ENCODE peak calls at places on chromosomes 16 and 17, in five cellular contexts. I is posterior cingulate gyrus, H is PC-9, S is occipital lobe, Q is C1 segment of cervical spinal cord. T is an unnamed sample.

GRCh38 chr16:55668337-55669281 is 12.8 kb downstream of the SLC6A2 start:
- DNase-seq in I (no peak), H (peak; percentile 99), S (no peak), Q (no peak), T (peak; percentile 53)

GRCh38 chr17:73546121-73546520 is 98.1 kb downstream of the SDK2 start:
- DNase-seq in I (no peak), H (no peak), S (no peak), Q (no peak), T (no peak)

GRCh38 chr16:86066755-86067154 is 167.8 kb downstream of the IRF8 start:
- DNase-seq in I (no peak), H (no peak), S (no peak), Q (no peak), T (no peak)

GRCh38 chr16:14194706-14195105 is 123.6 kb downstream of the MRTFB start:
- DNase-seq in I (no peak), H (no peak), S (no peak), Q (no peak), T (no peak)

GRCh38 chr17:77728022-77728671 is 230.4 kb upstream of the TNRC6C start:
- DNase-seq in I (no peak), H (no peak), S (no peak), Q (no peak), T (peak; percentile 69)

GRCh38 chr17:4940625-4941021 is 555 bp downstream of the RNF167 start:
- DNase-seq in I (no peak), H (no peak), S (no peak), Q (no peak), T (no peak)

GRCh38 chr17:17783825-17784598 is 52.8 kb downstream of the SREBF1 start:
- DNase-seq in I (peak; percentile 63), H (no peak), S (peak; percentile 42), Q (peak; percentile 59), T (no peak)

GRCh38 chr17:36691606-36692005 is 90.2 kb downstream of the MRM1 start:
- DNase-seq in I (no peak), H (no peak), S (no peak), Q (no peak), T (no peak)

GRCh38 chr17:16135461-16135860 is 79.9 kb downstream of the NCOR1 start:
- DNase-seq in I (no peak), H (no peak), S (no peak), Q (no peak), T (no peak)

GRCh38 chr16:13307861-13308260 is 406.5 kb downstream of the SHISA9 start:
- DNase-seq in I (no peak), H (no peak), S (no peak), Q (no peak), T (no peak)

GRCh38 chr17:21464611-21465021 is 88.5 kb downstream of the KCNJ12 start:
- DNase-seq in I (no peak), H (no peak), S (no peak), Q (no peak), T (no peak)

GRCh38 chr17:76381633-76382304 is 2.6 kb upstream of the SPHK1 start:
- DNase-seq in I (no peak), H (no peak), S (no peak), Q (no peak), T (no peak)

GRCh38 chr16:29745853-29746345 is at the start of gene C16orf54:
- DNase-seq in I (peak; percentile 24), H (no peak), S (no peak), Q (no peak), T (peak; percentile 92)

GRCh38 chr16:57998484-57998883 is 2.0 kb downstream of the ZNF319 start:
- DNase-seq in I (no peak), H (peak; percentile 65), S (no peak), Q (no peak), T (no peak)

GRCh38 chr17:2705263-2705662 is 6.3 kb downstream of the CLUH start:
- DNase-seq in I (no peak), H (peak; percentile 18), S (no peak), Q (no peak), T (no peak)

GRCh38 chr16:24863582-24864437 is 18.0 kb downstream of the SLC5A11 start:
- DNase-seq in I (no peak), H (no peak), S (no peak), Q (no peak), T (no peak)

GRCh38 chr17:70773210-70773609 is 603.9 kb downstream of the KCNJ2 start:
- DNase-seq in I (no peak), H (no peak), S (no peak), Q (no peak), T (no peak)

GRCh38 chr16:54062361-54063346 is 223.9 kb downstream of the IRX3 start:
- DNase-seq in I (no peak), H (no peak), S (no peak), Q (no peak), T (no peak)

T was measured in mesenteric fat pad.